ENCODE peak calls at places on chromosomes 16 and 17, in five cellular contexts. D, W, J, K and T are unnamed samples.

GRCh38 chr17:58318065-58318481 is 10.5 kb downstream of the TSPOAP1 start:
- DNase-seq in K (no peak), D (no peak), W (no peak), J (peak), T (no peak)

GRCh38 chr16:55144656-55145055 is 179.3 kb upstream of the IRX6 start:
- DNase-seq in W (no peak), J (no peak), D (no peak), K (peak), T (no peak)

GRCh38 chr17:32111141-32111771 is 31.0 kb upstream of the RHOT1 start:
- DNase-seq in J (peak), K (peak), W (peak), D (peak), T (peak)

GRCh38 chr17:31918701-31919128 is 17.2 kb upstream of the UTP6 start:
- DNase-seq in K (no peak), D (no peak), J (no peak), W (no peak), T (no peak)

GRCh38 chr16:56667581-56668571 is at the start of gene MT1G:
- DNase-seq in J (peak), W (no peak), K (peak), D (peak), T (no peak)

GRCh38 chr16:54026456-54026855 is 260.1 kb downstream of the IRX3 start:
- DNase-seq in W (no peak), D (no peak), K (peak), J (no peak), T (no peak)

GRCh38 chr17:35171834-35172233 is 22.4 kb downstream of the SLC35G3 start:
- DNase-seq in K (peak), D (no peak), W (no peak), J (no peak), T (no peak)

GRCh38 chr16:15757630-15758251 is 99.1 kb downstream of the MYH11 start:
- DNase-seq in D (no peak), K (no peak), J (no peak), W (no peak), T (no peak)

GRCh38 chr17:40070895-40071719 is 8.3 kb downstream of the THRA start:
- DNase-seq in W (no peak), K (no peak), D (peak), J (peak), T (no peak)

GRCh38 chr17:39634384-39634871 is 2.5 kb upstream of the STARD3 start:
- DNase-seq in D (no peak), K (peak), W (no peak), J (no peak), T (no peak)

GRCh38 chr17:57040571-57040970 is 44.5 kb upstream of the AKAP1 start:
- DNase-seq in D (no peak), W (no peak), K (no peak), J (no peak), T (no peak)

GRCh38 chr16:2213817-2214720 is 571 bp downstream of the PGP start:
- DNase-seq in J (no peak), W (no peak), K (peak), D (no peak), T (no peak)

GRCh38 chr17:83153681-83154310 is 74.4 kb downstream of the METRNL start:
- DNase-seq in J (peak), D (no peak), K (no peak), W (no peak), T (no peak)

GRCh38 chr17:63150466-63150865 is 184.4 kb downstream of the TANC2 start:
- DNase-seq in J (no peak), D (no peak), K (no peak), W (no peak), T (no peak)

GRCh38 chr16:56779956-56780355 is 50.0 kb downstream of the NUP93 start:
- DNase-seq in D (no peak), J (no peak), W (no peak), K (no peak), T (no peak)

GRCh38 chr17:75983501-75984181 is 4.6 kb downstream of the TEN1 start:
- DNase-seq in D (no peak), K (peak), W (no peak), J (no peak), T (no peak)

GRCh38 chr16:35391328-35391727 is 1931.9 kb downstream of the TP53TG3F start:
- DNase-seq in J (no peak), W (peak), D (no peak), K (peak), T (no peak)

GRCh38 chr17:51493206-51493605 is 232.9 kb downstream of the UTP18 start:
- DNase-seq in D (no peak), J (no peak), W (no peak), K (no peak), T (no peak)

GRCh38 chr17:43531082-43531378 is 15.1 kb downstream of the ETV4 start:
- DNase-seq in W (no peak), D (no peak), K (no peak), J (no peak), T (no peak)
- H3K4me3 ChIP-seq in W (no peak), D (no peak), K (no peak), J (no peak), T (peak)

GRCh38 chr17:66684716-66685115 is 150.2 kb upstream of the CACNG5 start:
- DNase-seq in K (peak), J (no peak), W (no peak), D (no peak), T (no peak)

GRCh38 chr17:66687570-66688284 is 147.2 kb upstream of the CACNG5 start:
- DNase-seq in J (no peak), D (peak), K (no peak), W (no peak), T (no peak)

GRCh38 chr17:66689192-66689591 is 145.7 kb upstream of the CACNG5 start:
- DNase-seq in K (no peak), D (no peak), W (no peak), J (no peak), T (no peak)

GRCh38 chr17:66684256-66684655 is 150.7 kb upstream of the CACNG5 start:
- DNase-seq in D (peak), W (no peak), K (peak), J (no peak), T (no peak)

GRCh38 chr17:66686601-66687000 is 148.3 kb upstream of the CACNG5 start:
- DNase-seq in K (no peak), W (no peak), D (no peak), J (no peak), T (no peak)
- H3K4me3 ChIP-seq in K (no peak), W (no peak), D (no peak), J (no peak), T (no peak)

GRCh38 chr17:8110456-8110804 is 7.9 kb downstream of the ALOXE3 start:
- DNase-seq in D (no peak), J (no peak), W (no peak), K (no peak), T (no peak)
- H3K4me3 ChIP-seq in D (no peak), J (no peak), W (no peak), K (no peak), T (peak)

DNA sequence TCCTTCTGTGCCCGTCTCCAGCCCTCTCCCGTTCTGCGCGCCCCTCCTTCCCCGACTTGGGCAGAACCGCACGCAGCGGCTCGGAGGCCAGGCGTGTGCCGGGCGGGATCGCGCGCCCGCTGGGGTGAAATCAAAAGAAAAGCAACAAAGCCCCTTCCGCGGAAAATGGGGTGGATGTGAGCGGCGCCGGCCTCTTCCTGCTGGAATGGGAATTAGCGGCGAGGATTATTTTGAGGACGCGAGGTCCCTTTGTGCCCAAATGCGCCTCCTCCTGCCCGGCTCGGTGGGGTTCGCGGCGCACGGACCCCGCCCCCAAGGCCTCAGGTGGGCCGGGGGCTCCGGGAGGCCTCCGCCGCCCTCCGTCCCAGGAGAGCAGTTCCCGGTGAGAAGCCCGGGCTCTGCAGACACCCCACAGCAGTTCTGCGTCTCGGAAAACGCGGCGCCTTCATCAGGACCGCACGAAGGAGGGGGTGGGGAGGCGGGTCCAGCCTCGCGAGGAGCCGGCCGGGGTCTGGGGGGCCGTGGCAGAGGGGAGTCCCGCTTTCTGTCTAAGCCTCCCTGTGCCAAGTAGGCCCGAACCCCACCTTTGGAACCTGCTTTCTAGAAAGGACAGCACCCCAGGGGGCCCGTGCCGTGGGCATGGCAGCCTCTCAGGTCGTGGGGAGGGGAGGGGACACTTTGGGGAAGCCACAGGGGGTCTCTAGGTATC is 91.0 kb upstream of the CBX4 start:
- DNase-seq in W (no peak), D (no peak), K (peak), J (no peak), T (no peak)
- H3K4me3 ChIP-seq in W (peak), D (no peak), K (peak), J (no peak), T (peak)

GRCh38 chr17:49966767-49967166 is 2.2 kb upstream of the DLX4 start:
- DNase-seq in J (no peak), W (no peak), D (no peak), K (no peak), T (no peak)

GRCh38 chr17:49963626-49964538 is 5.1 kb upstream of the DLX4 start:
- DNase-seq in K (peak), D (no peak), J (no peak), W (no peak), T (no peak)

GRCh38 chr17:49965522-49965905 is 3.5 kb upstream of the DLX4 start:
- DNase-seq in W (no peak), D (no peak), K (no peak), J (no peak), T (no peak)

GRCh38 chr17:49963277-49963625 is 5.7 kb upstream of the DLX4 start:
- DNase-seq in J (no peak), D (no peak), K (no peak), W (no peak), T (no peak)

DNA sequence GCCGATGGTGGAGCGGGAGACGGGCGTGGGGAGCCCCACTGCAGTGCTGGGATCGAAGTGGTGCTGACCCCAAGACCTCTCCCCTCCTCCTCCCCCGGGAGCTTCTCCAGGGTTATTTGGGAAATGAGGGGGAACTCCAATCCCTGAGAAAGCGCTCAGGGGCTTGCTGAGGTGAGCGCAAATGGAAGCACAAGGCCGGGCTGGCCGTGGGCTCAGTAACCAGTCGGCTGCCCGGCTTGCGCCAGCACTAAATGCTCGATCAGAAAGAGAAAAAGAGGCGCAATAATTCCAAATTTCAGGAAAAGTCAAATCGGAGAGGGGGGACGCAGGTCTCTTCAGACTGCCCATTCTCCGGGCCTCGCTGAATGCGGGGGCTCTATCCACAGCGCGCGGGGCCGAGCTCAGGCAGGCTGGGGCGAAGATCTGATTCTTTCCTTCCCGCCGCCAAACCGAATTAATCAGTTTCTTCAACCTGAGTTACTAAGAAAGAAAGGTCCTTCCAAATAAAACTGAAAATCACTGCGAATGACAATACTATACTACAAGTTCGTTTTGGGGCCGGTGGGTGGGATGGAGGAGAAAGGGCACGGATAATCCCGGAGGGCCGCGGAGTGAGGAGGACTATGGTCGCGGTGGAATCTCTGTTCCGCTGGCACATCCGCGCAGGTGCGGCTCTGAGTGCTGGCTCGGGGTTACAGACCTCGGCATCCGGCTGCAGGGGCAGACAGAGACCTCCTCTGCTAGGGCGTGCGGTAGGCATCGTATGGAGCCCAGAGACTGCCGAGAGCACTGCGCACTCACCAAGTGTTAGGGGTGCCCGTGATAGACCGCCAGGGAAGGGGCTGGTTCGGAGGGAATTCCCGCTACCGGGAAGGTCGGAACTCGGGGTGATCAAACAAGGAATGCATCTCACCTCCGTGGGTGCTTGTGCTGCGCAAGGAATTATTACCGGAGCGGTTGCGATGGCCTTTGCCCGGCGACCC is 4.2 kb upstream of the DLX4 start:
- DNase-seq in J (no peak), W (no peak), D (no peak), K (no peak), T (no peak)
- H3K4me3 ChIP-seq in J (no peak), W (no peak), D (no peak), K (no peak), T (no peak)

GRCh38 chr16:84299734-84300440 is 5.2 kb downstream of the WFDC1 start:
- DNase-seq in K (no peak), J (peak), W (no peak), D (no peak), T (no peak)

GRCh38 chr16:84303516-84303915 is 8.8 kb downstream of the WFDC1 start:
- DNase-seq in K (no peak), J (no peak), D (no peak), W (no peak), T (no peak)

GRCh38 chr16:84303023-84303422 is 8.3 kb downstream of the WFDC1 start:
- DNase-seq in D (no peak), W (no peak), K (peak), J (peak), T (no peak)

GRCh38 chr16:84298376-84298899 is 3.8 kb downstream of the WFDC1 start:
- DNase-seq in J (peak), W (no peak), D (no peak), K (no peak), T (no peak)

DNA sequence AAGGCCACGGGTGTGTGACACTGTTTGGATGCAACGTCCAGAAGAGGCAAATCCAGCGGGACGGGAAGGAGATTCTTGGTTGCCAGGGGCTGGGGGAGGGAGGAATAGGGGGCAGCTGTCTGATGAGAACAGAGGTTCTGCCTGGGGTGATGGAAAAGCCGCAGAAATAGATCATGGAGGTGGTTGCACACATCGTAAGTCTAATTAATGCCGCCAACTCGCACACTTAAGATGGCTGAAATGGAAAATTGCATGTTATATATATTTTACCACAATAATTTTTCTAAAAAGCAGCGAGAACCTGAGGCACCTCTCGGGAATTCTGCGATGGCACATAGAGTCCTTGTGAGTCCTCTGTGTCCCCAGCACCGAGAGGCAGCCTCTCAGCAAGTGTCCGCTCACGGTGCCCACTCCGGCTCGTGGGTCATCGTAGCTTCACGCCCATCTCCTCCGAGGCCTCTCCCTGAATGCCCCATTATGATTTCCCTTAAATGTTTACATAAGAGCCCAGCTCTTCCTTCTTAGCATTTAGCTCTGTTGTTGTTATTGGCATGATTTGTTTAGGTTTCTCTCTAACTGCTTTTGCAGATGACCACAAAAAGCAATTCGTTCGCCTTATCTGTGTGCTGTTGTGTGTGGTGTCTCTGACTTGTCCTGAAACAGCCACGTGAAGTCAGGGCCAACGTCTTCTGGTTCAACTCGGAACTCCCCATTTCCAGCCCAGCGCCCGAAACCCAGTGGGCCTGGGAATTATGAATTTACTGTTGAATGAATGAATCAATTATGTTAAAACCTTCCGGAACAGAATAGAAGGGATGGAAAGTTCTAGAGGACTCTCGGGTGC is 7.7 kb downstream of the WFDC1 start:
- DNase-seq in K (no peak), W (no peak), J (no peak), D (no peak), T (no peak)
- H3K4me3 ChIP-seq in K (no peak), W (no peak), J (no peak), D (no peak), T (no peak)

DNA sequence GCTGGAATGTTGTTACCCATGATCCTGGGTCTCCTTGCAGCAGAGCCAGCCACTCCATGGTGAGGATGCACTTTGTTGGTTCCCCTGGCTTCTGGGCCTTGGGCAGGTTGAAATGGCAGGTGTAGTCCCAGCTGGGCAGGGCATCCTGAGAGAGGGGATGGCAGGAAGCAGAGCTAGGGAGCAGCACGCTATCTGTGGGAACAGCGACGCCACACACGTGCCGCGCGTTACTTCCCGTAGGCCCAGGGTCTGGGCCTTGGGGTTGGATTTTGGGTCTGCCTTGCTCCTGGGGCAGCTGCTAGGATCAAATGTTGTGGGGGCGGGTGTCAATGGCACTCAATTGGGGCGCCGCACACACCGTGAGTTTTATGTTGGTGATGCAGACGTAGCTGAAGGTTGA is 368.0 kb downstream of the CPPED1 start:
- DNase-seq in W (no peak), J (no peak), K (no peak), D (no peak), T (no peak)
- H3K4me3 ChIP-seq in W (no peak), J (no peak), K (no peak), D (no peak), T (no peak)

GRCh38 chr17:48556534-48557401 is 11.9 kb upstream of the HOXB2 start:
- DNase-seq in W (no peak), K (peak), D (no peak), J (no peak), T (no peak)

GRCh38 chr17:48554412-48555090 is 9.6 kb upstream of the HOXB2 start:
- DNase-seq in K (no peak), W (no peak), D (no peak), J (peak), T (no peak)

GRCh38 chr17:48553837-48554236 is 8.9 kb upstream of the HOXB2 start:
- DNase-seq in W (no peak), J (no peak), K (no peak), D (no peak), T (no peak)

GRCh38 chr17:48555183-48555615 is 10.3 kb upstream of the HOXB2 start:
- DNase-seq in D (no peak), K (peak), W (no peak), J (no peak), T (peak)

GRCh38 chr17:48555616-48556533 is 11.0 kb upstream of the HOXB2 start:
- DNase-seq in J (peak), W (no peak), D (no peak), K (no peak), T (no peak)
- H3K4me3 ChIP-seq in J (peak), W (no peak), D (peak), K (peak), T (peak)